ENCODE peak calls at places on chromosomes 7 and 10, in nine cellular contexts. A, Y, W, M, I, X, V, L and J are unnamed samples.

GRCh38 chr10:29636178-29636577 is 1.4 kb upstream of the SVIL start:
- DNase-seq in A (peak), M (no peak), X (peak), Y (no peak), W (no peak), I (no peak), V (no peak), L (peak), J (peak)

GRCh38 chr7:107687656-107688055 is 27.0 kb downstream of the SLC26A4 start:
- DNase-seq in L (no peak), W (no peak), A (no peak), X (no peak), M (no peak), V (no peak), I (no peak), Y (no peak), J (peak)

GRCh38 chr7:94643771-94644545 is 12.0 kb downstream of the SGCE start:
- DNase-seq in Y (no peak), M (no peak), L (no peak), I (no peak), X (no peak), V (no peak), W (no peak), A (peak), J (peak)

GRCh38 chr10:11451640-11452260 is 159.7 kb downstream of the USP6NL start:
- DNase-seq in Y (no peak), W (no peak), L (no peak), X (no peak), A (no peak), I (no peak), M (no peak), V (no peak), J (no peak)

GRCh38 chr7:194257-194995 is 2.1 kb downstream of the FAM20C start:
- DNase-seq in A (peak), V (no peak), X (peak), M (peak), I (no peak), W (no peak), Y (no peak), L (peak), J (peak)

GRCh38 chr10:9734218-9734617 is 1283.5 kb upstream of the CELF2 start:
- DNase-seq in M (no peak), Y (no peak), W (no peak), A (no peak), V (no peak), I (no peak), L (no peak), X (no peak), J (no peak)

GRCh38 chr7:47032171-47032915 is 549.6 kb downstream of the TNS3 start:
- DNase-seq in L (no peak), I (no peak), W (no peak), X (peak), V (no peak), M (no peak), Y (no peak), A (no peak), J (no peak)

GRCh38 chr7:113078321-113078720 is 8.3 kb downstream of the GPR85 start:
- DNase-seq in M (no peak), W (no peak), X (peak), Y (no peak), A (no peak), L (no peak), V (no peak), I (no peak), J (no peak)

GRCh38 chr10:59283456-59284082 is 78.8 kb downstream of the FAM13C start:
- DNase-seq in I (no peak), W (no peak), V (peak), X (peak), L (no peak), Y (no peak), M (no peak), A (no peak), J (peak)

GRCh38 chr10:77637986-77638765 is 568 bp upstream of the KCNMA1 start:
- DNase-seq in Y (no peak), X (peak), V (peak), A (no peak), M (peak), L (peak), W (no peak), I (no peak), J (peak)

GRCh38 chr10:30365278-30365677 is 16.2 kb upstream of the MTPAP start:
- DNase-seq in A (peak), V (no peak), L (no peak), W (no peak), Y (no peak), X (no peak), I (no peak), M (no peak), J (peak)

GRCh38 chr7:144817001-144817400 is 18.9 kb downstream of the TPK1 start:
- DNase-seq in Y (no peak), W (no peak), I (no peak), X (no peak), A (no peak), L (no peak), M (no peak), V (no peak), J (peak)

GRCh38 chr10:78375854-78376785 is 342.5 kb downstream of the RPS24 start:
- DNase-seq in X (peak), L (no peak), A (no peak), V (peak), I (no peak), M (no peak), W (no peak), Y (no peak), J (no peak)

GRCh38 chr7:151192002-151192539 is 5.0 kb upstream of the ASB10 start:
- DNase-seq in M (no peak), L (no peak), X (no peak), V (no peak), Y (no peak), I (no peak), A (no peak), W (no peak), J (no peak)

GRCh38 chr7:101386558-101387199 is 24.0 kb downstream of the COL26A1 start:
- DNase-seq in Y (no peak), V (peak), L (peak), W (peak), A (no peak), I (no peak), M (no peak), X (peak), J (no peak)

GRCh38 chr7:17362439-17363095 is 64.1 kb downstream of the AHR start:
- DNase-seq in I (no peak), W (no peak), L (peak), V (no peak), A (no peak), M (no peak), X (no peak), Y (no peak), J (no peak)

GRCh38 chr10:100338434-100339036 is 8.5 kb upstream of the SCD start:
- DNase-seq in L (peak), M (peak), Y (no peak), W (peak), I (peak), A (peak), X (peak), V (peak), J (peak)

GRCh38 chr7:96416599-96416998 is 94.7 kb upstream of the SLC25A13 start:
- DNase-seq in X (peak), V (no peak), Y (no peak), A (no peak), W (no peak), L (no peak), M (no peak), I (no peak), J (no peak)

GRCh38 chr7:9106747-9107146 is 673.3 kb downstream of the NXPH1 start:
- DNase-seq in Y (no peak), A (no peak), M (no peak), X (no peak), V (no peak), W (no peak), I (no peak), L (no peak), J (no peak)

GRCh38 chr10:30705625-30706149 is 76.1 kb upstream of the LYZL2 start:
- DNase-seq in X (no peak), W (no peak), Y (no peak), I (peak), A (no peak), L (no peak), M (no peak), V (no peak), J (no peak)

GRCh38 chr10:17607603-17608332 is 9.4 kb downstream of the HACD1 start:
- DNase-seq in W (no peak), A (peak), V (peak), Y (peak), X (peak), L (peak), I (peak), M (peak), J (peak)

GRCh38 chr10:100999742-101000601 is at the start of gene LZTS2:
- DNase-seq in I (no peak), M (peak), X (peak), L (peak), W (no peak), A (no peak), Y (no peak), V (peak), J (peak)

GRCh38 chr7:73741600-73741999 is 3.0 kb upstream of the ABHD11 start:
- DNase-seq in L (no peak), W (no peak), A (no peak), Y (no peak), X (peak), I (no peak), V (peak), M (no peak), J (no peak)

GRCh38 chr10:87654212-87654611 is 5.5 kb upstream of the PAPSS2 start:
- DNase-seq in L (no peak), A (no peak), M (no peak), W (no peak), I (no peak), Y (no peak), V (no peak), X (no peak), J (peak)

GRCh38 chr10:44457259-44457658 is 72.4 kb upstream of the CXCL12 start:
- DNase-seq in L (no peak), Y (no peak), X (no peak), W (no peak), A (no peak), M (no peak), I (no peak), V (no peak), J (no peak)

GRCh38 chr7:37706807-37707206 is 23.2 kb downstream of the GPR141 start:
- DNase-seq in I (no peak), A (no peak), V (no peak), X (no peak), W (no peak), L (no peak), Y (no peak), M (no peak), J (no peak)